ENCODE peak calls at places on chromosomes 11 and 22, in seven cellular contexts. L is psoas muscle; D is fibroblast of lung; F is ovary; S is HCT116; E is heart left ventricle; J is CD4-positive, CD25-positive, alpha-beta regulatory T cell. Z is an unnamed sample. For H3K4me1 and H3K36me3, the result is how much of the 10 kb centered on the place peaks cover.

GRCh38 chr22:33274214-33274828 is 216.1 kb upstream of the SYN3 start:
- DNase-seq in L (no peak), D (no peak), E (no peak), J (peak), S (no peak), F (no peak), Z (peak)

GRCh38 chr22:36330655-36331305 is 57.0 kb downstream of the MYH9 start:
- DNase-seq in F (no peak), L (no peak), S (no peak), J (peak), D (peak), E (peak), Z (no peak)

GRCh38 chr11:68855205-68855978 is 13.7 kb upstream of the CPT1A start:
- DNase-seq in E (peak), L (peak), J (peak), S (no peak), F (peak), D (peak), Z (peak)

GRCh38 chr22:49515486-49515885 is 312.2 kb downstream of the BRD1 start:
- DNase-seq in F (no peak), S (no peak), L (no peak), J (no peak), D (no peak), E (no peak), Z (no peak)

GRCh38 chr22:33542153-33542552 is 378.1 kb downstream of the LARGE1 start:
- DNase-seq in D (no peak), L (no peak), E (peak), F (no peak), J (no peak), S (no peak), Z (no peak)

GRCh38 chr11:47797633-47798032 is 30.5 kb upstream of the FNBP4 start:
- DNase-seq in F (no peak), E (no peak), D (peak), J (peak), S (no peak), L (no peak), Z (no peak)

GRCh38 chr11:16361108-16361869 is 4.9 kb upstream of the SOX6 start:
- DNase-seq in D (no peak), F (no peak), J (no peak), E (no peak), L (no peak), S (no peak), Z (no peak)

GRCh38 chr22:41539146-41540005 is 4.9 kb downstream of the POLR3H start:
- DNase-seq in S (no peak), E (no peak), L (no peak), D (peak), F (no peak), J (no peak), Z (no peak)

GRCh38 chr11:84106560-84106959 is 820.4 kb upstream of the CCDC90B start:
- DNase-seq in D (no peak), L (no peak), J (no peak), F (no peak), S (no peak), E (no peak), Z (no peak)

GRCh38 chr11:57373146-57373545 is 7.8 kb downstream of the PRG3 start:
- DNase-seq in J (no peak), L (no peak), F (no peak), E (no peak), D (no peak), S (no peak), Z (no peak)

GRCh38 chr11:36073411-36074203 is 129.7 kb downstream of the LDLRAD3 start:
- DNase-seq in J (no peak), L (peak), D (peak), S (no peak), F (peak), E (peak), Z (no peak)

GRCh38 chr22:44907765-44908737 is 101.8 kb downstream of the PHF21B start:
- DNase-seq in E (no peak), S (no peak), D (no peak), L (no peak), F (peak), J (no peak), Z (no peak)

GRCh38 chr11:128279861-128280260 is 307.5 kb downstream of the ETS1 start:
- DNase-seq in L (no peak), J (no peak), S (no peak), E (no peak), D (peak), F (no peak), Z (no peak)

GRCh38 chr11:2375341-2375853 is 1.7 kb upstream of the CD81 start:
- DNase-seq in F (no peak), L (no peak), S (no peak), D (no peak), J (no peak), E (peak), Z (no peak)

GRCh38 chr11:64476866-64477265 is 114.2 kb upstream of the SLC22A12 start:
- DNase-seq in D (no peak), E (no peak), S (no peak), F (no peak), J (no peak), L (no peak), Z (no peak)

GRCh38 chr11:121634889-121635288 is 182.1 kb upstream of the SORL1-AS1 start:
- DNase-seq in D (peak), S (no peak), F (no peak), L (no peak), J (no peak), E (no peak), Z (no peak)

GRCh38 chr11:108672113-108672512 is 7.2 kb downstream of the DDX10 start:
- DNase-seq in D (peak), L (no peak), E (no peak), F (peak), S (no peak), J (no peak), Z (no peak)

GRCh38 chr22:39212721-39213376 is 31.9 kb downstream of the PDGFB start:
- DNase-seq in E (no peak), D (peak), L (no peak), S (peak), J (no peak), F (peak), Z (no peak)

GRCh38 chr22:39435616-39436015 is 21.2 kb upstream of the MGAT3 start:
- DNase-seq in L (no peak), J (no peak), S (no peak), D (no peak), F (no peak), E (no peak), Z (no peak)

GRCh38 chr11:86484795-86485166 is 110.1 kb downstream of the CCDC81 start:
- DNase-seq in S (no peak), L (no peak), E (no peak), F (no peak), J (no peak), D (peak), Z (no peak)

GRCh38 chr11:109914809-109915653 is 178.2 kb upstream of the ZC3H12C start:
- DNase-seq in F (no peak), E (no peak), L (no peak), J (no peak), S (no peak), D (peak), Z (no peak)

GRCh38 chr22:21791635-21792625 is 56.3 kb upstream of the YPEL1 start:
- DNase-seq in F (no peak), S (no peak), E (no peak), J (peak), D (peak), L (no peak), Z (no peak)

GRCh38 chr11:9664276-9665171 is 647 bp downstream of the SWAP70 start:
- DNase-seq in E (peak), L (peak), S (no peak), F (no peak), J (peak), D (peak), Z (peak)

DNA sequence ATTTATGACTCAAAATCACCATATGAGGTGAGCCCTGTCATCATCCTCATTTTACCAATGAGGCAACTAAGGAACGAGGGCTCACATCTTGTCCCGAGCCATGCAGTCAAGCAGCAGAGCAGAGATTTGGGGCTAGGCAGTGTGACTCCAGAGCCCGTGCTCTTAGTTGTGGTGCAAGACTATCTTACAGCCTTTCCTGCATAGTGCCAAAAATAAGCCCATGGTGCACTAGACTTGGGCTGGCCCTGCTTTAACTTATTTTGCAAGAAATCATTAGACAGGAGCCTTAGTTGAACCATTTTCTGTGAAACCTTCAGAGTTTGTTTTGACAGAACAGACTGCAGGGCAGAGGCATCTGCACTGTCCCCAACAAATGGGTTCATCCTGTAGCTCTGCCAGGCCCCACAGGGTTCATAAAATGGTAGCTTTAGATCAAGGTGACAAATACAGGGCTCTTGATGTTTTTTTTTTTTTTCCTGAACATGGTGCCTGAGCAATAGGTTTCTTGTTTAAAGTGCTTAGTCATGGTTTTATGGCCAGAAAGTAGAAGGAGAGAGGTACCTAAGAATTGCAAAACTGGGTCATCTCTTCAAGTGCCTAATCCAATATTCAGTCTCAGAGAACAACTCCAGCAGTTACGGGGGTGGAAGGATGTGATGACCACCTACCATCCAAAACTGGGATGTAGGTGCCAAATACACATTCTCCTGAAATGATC is 56.6 kb downstream of the BMAL1 start:
- DNase-seq in S (no peak), F (no peak), D (no peak), E (no peak), J (no peak), L (no peak), Z (no peak)
- H3K4me1 ChIP-seq in S (half or more), F (under half), D (under half), E (half or more), J (under half), L (half or more), Z (half or more)

GRCh38 chr11:73998846-73999575 is 9.9 kb downstream of the UCP3 start:
- DNase-seq in L (no peak), F (no peak), J (no peak), E (no peak), S (no peak), D (no peak), Z (no peak)

GRCh38 chr11:73999581-74000306 is 9.1 kb downstream of the UCP3 start:
- DNase-seq in J (no peak), F (no peak), S (no peak), L (no peak), E (no peak), D (no peak), Z (no peak)

GRCh38 chr11:74001822-74002286 is 7.0 kb downstream of the UCP3 start:
- DNase-seq in D (no peak), J (no peak), S (no peak), F (no peak), E (no peak), L (no peak), Z (no peak)

GRCh38 chr11:74000307-74000630 is 8.6 kb downstream of the UCP3 start:
- DNase-seq in F (no peak), E (no peak), J (no peak), D (no peak), L (no peak), S (no peak), Z (no peak)

DNA sequence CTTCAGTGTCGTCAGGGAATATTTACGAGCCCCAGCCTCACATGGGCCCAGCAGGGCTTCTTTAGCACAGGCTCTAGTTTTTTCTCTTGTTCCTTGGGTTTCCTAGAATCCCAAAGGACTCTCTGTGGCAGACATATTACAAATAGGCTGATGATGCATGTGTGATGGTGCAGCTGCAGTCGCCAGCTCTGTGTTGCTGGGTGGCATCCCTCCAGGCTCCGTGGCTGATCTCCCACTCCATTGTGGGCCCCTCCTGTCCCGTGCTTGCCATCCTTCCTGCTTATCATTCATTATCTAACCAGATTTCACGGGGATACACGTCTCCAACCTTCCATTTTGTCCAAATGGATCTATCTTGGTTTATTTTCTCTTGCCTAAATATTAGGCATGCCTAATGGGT is 8.1 kb downstream of the UCP3 start:
- DNase-seq in J (no peak), L (no peak), E (no peak), F (no peak), D (no peak), S (no peak), Z (no peak)
- H3K27ac ChIP-seq in J (no peak), L (peak), E (no peak), F (no peak), D (no peak), S (no peak), Z (no peak)

GRCh38 chr22:30934053-30934452 is 34.5 kb downstream of the MORC2 start:
- DNase-seq in J (no peak), E (no peak), D (no peak), F (no peak), S (no peak), L (no peak), Z (no peak)
- H3K36me3 ChIP-seq in J (half or more), E (half or more), D (under half), F (under half), S (half or more), L (under half), Z (half or more)

DNA sequence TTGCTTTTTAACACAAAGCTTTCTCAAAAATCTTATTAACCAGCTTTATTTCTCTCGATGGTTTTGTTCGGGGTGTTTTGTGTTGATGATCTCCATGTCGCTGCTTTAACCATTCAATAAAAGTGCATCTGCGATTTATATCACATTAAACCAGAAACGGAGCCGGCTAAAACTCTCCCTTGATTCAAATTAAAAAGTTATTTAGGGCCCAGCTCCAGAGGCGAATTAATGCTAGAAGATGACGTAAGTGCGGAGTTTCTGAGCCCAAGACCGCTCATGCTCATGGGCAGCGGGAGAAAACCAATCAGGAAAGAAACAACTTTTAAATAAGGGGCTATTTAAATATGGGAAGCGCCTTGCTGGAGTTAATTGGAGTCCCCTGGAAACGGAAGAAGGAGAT is 1.6 kb upstream of the DBX1 start:
- DNase-seq in D (no peak), S (no peak), E (no peak), F (no peak), L (no peak), J (no peak), Z (peak)
- H3K4me1 ChIP-seq in D (under half), S (under half), E (under half), F (under half), L (under half), J (under half), Z (under half)

DNA sequence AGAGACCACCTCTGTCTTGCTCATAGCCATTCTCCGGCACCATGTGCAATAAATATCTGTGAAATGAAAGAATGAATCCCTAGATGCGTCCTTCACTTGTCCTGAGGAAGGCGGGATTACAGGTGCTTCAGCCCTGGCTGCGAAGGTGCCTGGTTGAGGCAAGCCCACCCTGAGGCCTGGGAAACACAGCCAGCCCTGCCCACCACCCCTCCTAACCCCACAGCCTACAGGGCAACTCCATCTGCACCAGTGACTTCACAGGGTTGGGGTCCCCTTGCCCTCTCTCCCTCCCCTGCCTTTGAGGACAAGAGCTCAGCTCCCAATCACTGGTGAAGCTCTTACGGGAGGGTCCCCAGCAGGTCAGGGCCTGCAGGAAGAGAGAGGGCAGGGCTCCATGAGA is 17.5 kb upstream of the SCGB1A1 start:
- DNase-seq in D (no peak), L (no peak), J (no peak), F (peak), S (no peak), E (no peak), Z (no peak)
- H3K27ac ChIP-seq in D (no peak), L (no peak), J (no peak), F (peak), S (no peak), E (peak), Z (peak)

GRCh38 chr22:20135265-20135664 is 3.7 kb downstream of the ZDHHC8 start:
- DNase-seq in S (no peak), F (no peak), L (no peak), E (no peak), D (no peak), J (no peak), Z (no peak)
- H3K36me3 ChIP-seq in S (under half), F (under half), L (under half), E (under half), D (under half), J (under half), Z (under half)

GRCh38 chr11:130145328-130145812 is 14.2 kb upstream of the ST14 start:
- DNase-seq in E (no peak), L (no peak), F (no peak), J (no peak), D (no peak), S (no peak), Z (no peak)

GRCh38 chr11:130144129-130144528 is 15.5 kb upstream of the ST14 start:
- DNase-seq in D (no peak), S (no peak), E (no peak), L (no peak), F (no peak), J (no peak), Z (no peak)

GRCh38 chr11:130144721-130145327 is 14.8 kb upstream of the ST14 start:
- DNase-seq in J (no peak), F (no peak), E (no peak), S (no peak), L (no peak), D (no peak), Z (no peak)

GRCh38 chr11:130146797-130147196 is 12.8 kb upstream of the ST14 start:
- DNase-seq in J (peak), S (no peak), F (no peak), D (no peak), L (no peak), E (no peak), Z (peak)

DNA sequence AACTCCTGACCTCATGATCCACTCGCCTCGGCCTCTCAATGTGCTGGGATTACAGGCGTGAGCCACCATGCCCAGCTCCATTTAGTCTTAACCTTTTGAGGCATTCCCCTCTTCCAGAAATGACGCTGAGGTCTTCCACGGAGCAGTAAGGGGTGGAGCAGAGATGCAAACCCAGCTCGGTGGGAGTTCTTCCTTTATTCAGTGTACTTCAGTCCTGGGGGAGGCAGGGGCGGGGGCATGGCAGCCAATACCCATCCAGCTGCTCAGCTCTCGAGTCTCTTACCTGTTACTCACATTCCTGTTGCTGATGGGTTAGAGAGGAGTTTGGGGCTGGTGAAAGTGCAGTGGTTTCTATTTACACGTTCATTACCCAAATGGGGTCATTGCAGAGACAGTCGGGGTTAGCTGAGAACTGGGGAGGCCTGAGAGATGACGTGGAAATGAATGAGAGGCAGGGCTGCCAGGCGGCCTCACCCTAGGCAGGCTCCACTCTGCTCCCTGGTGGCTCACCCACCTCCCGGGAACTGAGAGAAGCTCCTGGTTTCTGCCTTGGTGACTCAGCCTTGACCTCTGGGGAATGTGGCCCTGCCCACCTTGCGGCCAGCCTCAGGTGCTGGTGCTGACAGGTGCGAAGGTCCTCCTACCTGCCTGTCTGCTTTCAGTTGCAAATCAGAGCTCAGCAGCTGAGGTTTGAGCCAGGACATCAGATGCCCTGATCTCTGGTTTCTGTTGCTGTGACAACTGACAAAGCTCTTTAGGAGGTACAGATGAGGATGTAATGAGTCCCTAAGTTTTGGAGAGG is 13.4 kb upstream of the ST14 start:
- DNase-seq in E (peak), S (peak), J (no peak), D (peak), F (no peak), L (peak), Z (no peak)
- H3K4me1 ChIP-seq in E (under half), S (under half), J (under half), D (under half), F (under half), L (under half), Z (under half)

GRCh38 chr11:24697722-24698121 is 200.9 kb downstream of the LUZP2 start:
- DNase-seq in D (peak), S (no peak), F (no peak), L (no peak), J (no peak), E (no peak), Z (no peak)
- H3K27ac ChIP-seq in D (no peak), S (no peak), F (no peak), L (no peak), J (no peak), E (no peak), Z (no peak)

GRCh38 chr11:70351646-70352045 is 46.7 kb upstream of the CTTN start:
- DNase-seq in D (no peak), L (no peak), F (no peak), E (no peak), J (no peak), S (no peak), Z (no peak)
- H3K36me3 ChIP-seq in D (under half), L (under half), F (under half), E (half or more), J (half or more), S (under half), Z (under half)